ENCODE peak calls at places on chromosomes 12 and 14, in ten cellular contexts. One of them, this sample, is unnamed.

GRCh38 chr12:115599251-115599811 is 678.2 kb downstream of the MED13L start:
- DNase-seq in AG04449: no peak
- DNase-seq in foreskin fibroblast: no peak
- DNase-seq in dorsolateral prefrontal cortex: no peak
- DNase-seq in fibroblast of lung: peak
- DNase-seq in AG09309: no peak
- DNase-seq in tibial artery: no peak
- DNase-seq in left ventricle myocardium inferior: peak
- DNase-seq in ovary: peak
- DNase-seq in HepG2: no peak
- DNase-seq in this sample: no peak

GRCh38 chr14:104634031-104634760 is 29.6 kb upstream of the TMEM179 start:
- DNase-seq in AG04449: no peak
- DNase-seq in foreskin fibroblast: no peak
- DNase-seq in dorsolateral prefrontal cortex: no peak
- DNase-seq in fibroblast of lung: no peak
- DNase-seq in AG09309: no peak
- DNase-seq in tibial artery: no peak
- DNase-seq in left ventricle myocardium inferior: no peak
- DNase-seq in ovary: no peak
- DNase-seq in HepG2: no peak
- DNase-seq in this sample: no peak

GRCh38 chr14:64724578-64724930 is 20.3 kb downstream of the PLEKHG3 start:
- DNase-seq in AG04449: no peak
- DNase-seq in foreskin fibroblast: no peak
- DNase-seq in dorsolateral prefrontal cortex: no peak
- DNase-seq in fibroblast of lung: no peak
- DNase-seq in AG09309: no peak
- DNase-seq in tibial artery: peak
- DNase-seq in left ventricle myocardium inferior: peak
- DNase-seq in ovary: no peak
- DNase-seq in HepG2: no peak
- DNase-seq in this sample: no peak

GRCh38 chr14:53217283-53217994 is 64.3 kb upstream of the DDHD1 start:
- DNase-seq in AG04449: no peak
- DNase-seq in foreskin fibroblast: peak
- DNase-seq in dorsolateral prefrontal cortex: no peak
- DNase-seq in fibroblast of lung: peak
- DNase-seq in AG09309: no peak
- DNase-seq in tibial artery: peak
- DNase-seq in left ventricle myocardium inferior: peak
- DNase-seq in ovary: peak
- DNase-seq in HepG2: peak
- DNase-seq in this sample: peak

GRCh38 chr12:117384735-117385134 is 23.3 kb upstream of the NOS1 start:
- DNase-seq in AG04449: no peak
- DNase-seq in foreskin fibroblast: no peak
- DNase-seq in dorsolateral prefrontal cortex: no peak
- DNase-seq in fibroblast of lung: no peak
- DNase-seq in AG09309: no peak
- DNase-seq in tibial artery: no peak
- DNase-seq in left ventricle myocardium inferior: no peak
- DNase-seq in ovary: no peak
- DNase-seq in HepG2: no peak
- DNase-seq in this sample: no peak

GRCh38 chr14:32938719-32939253 is at the start of gene NPAS3:
- DNase-seq in AG04449: no peak
- DNase-seq in foreskin fibroblast: no peak
- DNase-seq in dorsolateral prefrontal cortex: no peak
- DNase-seq in fibroblast of lung: peak
- DNase-seq in AG09309: no peak
- DNase-seq in tibial artery: peak
- DNase-seq in left ventricle myocardium inferior: peak
- DNase-seq in ovary: no peak
- DNase-seq in HepG2: no peak
- DNase-seq in this sample: peak

GRCh38 chr12:33832900-33833299 is 189.4 kb upstream of the ALG10 start:
- DNase-seq in AG04449: no peak
- DNase-seq in foreskin fibroblast: no peak
- DNase-seq in dorsolateral prefrontal cortex: no peak
- DNase-seq in fibroblast of lung: no peak
- DNase-seq in AG09309: no peak
- DNase-seq in tibial artery: no peak
- DNase-seq in left ventricle myocardium inferior: no peak
- DNase-seq in ovary: no peak
- DNase-seq in HepG2: no peak
- DNase-seq in this sample: no peak

GRCh38 chr14:68653108-68653507 is 139.8 kb downstream of the ZFP36L1 start:
- DNase-seq in AG04449: no peak
- DNase-seq in foreskin fibroblast: no peak
- DNase-seq in dorsolateral prefrontal cortex: no peak
- DNase-seq in fibroblast of lung: no peak
- DNase-seq in AG09309: no peak
- DNase-seq in tibial artery: peak
- DNase-seq in left ventricle myocardium inferior: no peak
- DNase-seq in ovary: no peak
- DNase-seq in HepG2: no peak
- DNase-seq in this sample: no peak

GRCh38 chr12:2382391-2383155 is 329.8 kb downstream of the CACNA1C start:
- DNase-seq in AG04449: no peak
- DNase-seq in foreskin fibroblast: no peak
- DNase-seq in dorsolateral prefrontal cortex: no peak
- DNase-seq in fibroblast of lung: no peak
- DNase-seq in AG09309: no peak
- DNase-seq in tibial artery: no peak
- DNase-seq in left ventricle myocardium inferior: no peak
- DNase-seq in ovary: no peak
- DNase-seq in HepG2: no peak
- DNase-seq in this sample: no peak

GRCh38 chr12:104370989-104371870 is 67.7 kb downstream of the EID3 start:
- DNase-seq in AG04449: no peak
- DNase-seq in foreskin fibroblast: peak
- DNase-seq in dorsolateral prefrontal cortex: no peak
- DNase-seq in fibroblast of lung: peak
- DNase-seq in AG09309: no peak
- DNase-seq in tibial artery: no peak
- DNase-seq in left ventricle myocardium inferior: no peak
- DNase-seq in ovary: no peak
- DNase-seq in HepG2: no peak
- DNase-seq in this sample: no peak

GRCh38 chr12:116861331-116861730 is 19.9 kb downstream of the HRK start:
- DNase-seq in AG04449: peak
- DNase-seq in foreskin fibroblast: peak
- DNase-seq in dorsolateral prefrontal cortex: peak
- DNase-seq in fibroblast of lung: peak
- DNase-seq in AG09309: peak
- DNase-seq in tibial artery: peak
- DNase-seq in left ventricle myocardium inferior: peak
- DNase-seq in ovary: peak
- DNase-seq in HepG2: no peak
- DNase-seq in this sample: peak

GRCh38 chr12:47397664-47398281 is 308.1 kb downstream of the RPAP3 start:
- DNase-seq in AG04449: no peak
- DNase-seq in foreskin fibroblast: peak
- DNase-seq in dorsolateral prefrontal cortex: no peak
- DNase-seq in fibroblast of lung: peak
- DNase-seq in AG09309: peak
- DNase-seq in tibial artery: no peak
- DNase-seq in left ventricle myocardium inferior: no peak
- DNase-seq in ovary: no peak
- DNase-seq in HepG2: peak
- DNase-seq in this sample: peak

GRCh38 chr14:57066887-57067513 is 201.7 kb downstream of the EXOC5 start:
- DNase-seq in AG04449: no peak
- DNase-seq in foreskin fibroblast: no peak
- DNase-seq in dorsolateral prefrontal cortex: peak
- DNase-seq in fibroblast of lung: peak
- DNase-seq in AG09309: no peak
- DNase-seq in tibial artery: no peak
- DNase-seq in left ventricle myocardium inferior: no peak
- DNase-seq in ovary: no peak
- DNase-seq in HepG2: peak
- DNase-seq in this sample: peak

DNA sequence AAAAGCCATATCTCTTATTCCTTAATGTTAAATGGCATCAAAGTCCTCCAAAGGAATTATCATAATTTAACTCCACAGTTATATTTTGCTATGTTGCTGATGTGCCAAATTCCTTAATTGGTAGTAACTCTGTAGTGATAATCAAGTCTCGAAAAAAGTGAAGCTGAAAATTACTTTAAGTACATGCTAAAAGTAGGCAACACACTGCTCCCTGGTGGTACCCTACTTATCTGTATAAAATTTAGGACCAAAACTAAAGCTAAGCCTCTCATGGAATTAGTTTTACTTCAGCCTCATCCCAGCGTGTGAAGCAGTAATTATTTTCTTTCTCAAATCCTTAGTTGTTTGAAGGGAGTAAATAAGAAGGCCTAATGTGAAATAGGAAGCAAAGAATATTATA is 132.8 kb downstream of the TTLL5 start:
- DNase-seq in AG04449: no peak
- DNase-seq in foreskin fibroblast: no peak
- DNase-seq in dorsolateral prefrontal cortex: no peak
- DNase-seq in fibroblast of lung: no peak
- DNase-seq in AG09309: peak
- DNase-seq in tibial artery: no peak
- DNase-seq in left ventricle myocardium inferior: no peak
- DNase-seq in ovary: no peak
- DNase-seq in HepG2: no peak
- DNase-seq in this sample: no peak
- TF ChIP-seq CTCF in AG04449: no peak
- TF ChIP-seq CTCF in foreskin fibroblast: peak
- TF ChIP-seq CTCF in dorsolateral prefrontal cortex: peak
- TF ChIP-seq CTCF in fibroblast of lung: peak
- TF ChIP-seq CTCF in AG09309: peak
- TF ChIP-seq CTCF in tibial artery: peak
- TF ChIP-seq CTCF in left ventricle myocardium inferior: peak
- TF ChIP-seq CTCF in ovary: no peak
- TF ChIP-seq CTCF in HepG2: no peak
- TF ChIP-seq CTCF in this sample: no peak

DNA sequence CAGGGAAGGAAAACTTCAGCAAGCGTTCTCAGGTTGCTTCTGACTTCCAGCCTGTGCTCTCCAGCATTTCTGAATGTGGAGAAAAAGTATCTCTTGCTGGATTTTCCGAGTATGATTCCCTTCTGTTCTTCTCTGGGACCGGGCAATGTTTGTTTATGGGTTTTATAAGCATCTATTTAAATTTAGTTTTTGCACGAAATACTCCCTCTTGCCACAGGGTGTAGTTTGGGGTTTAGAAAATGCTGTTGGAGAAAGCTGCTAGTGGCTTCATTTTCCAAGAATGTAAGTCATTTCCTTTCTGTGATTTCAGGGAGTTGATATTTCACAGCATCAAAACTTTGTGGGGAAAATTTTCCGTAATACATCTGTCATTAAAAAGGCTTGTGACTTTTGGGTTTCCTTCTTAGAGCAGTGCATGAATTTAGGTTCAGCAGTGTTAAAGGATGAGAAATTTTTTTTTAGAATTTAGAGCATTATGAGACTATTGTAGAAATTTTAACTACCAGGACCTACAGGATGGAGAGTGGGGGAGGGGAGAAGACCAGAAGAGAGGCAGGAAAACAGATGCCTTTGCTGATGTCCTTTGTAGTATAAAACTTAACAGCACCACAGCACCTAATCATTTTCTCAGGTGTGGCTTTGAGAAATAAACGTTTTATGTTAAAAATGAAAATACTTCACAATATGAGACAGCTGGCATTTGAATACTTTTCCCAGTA is 1.5 kb downstream of the FRMD6 start:
- DNase-seq in AG04449: no peak
- DNase-seq in foreskin fibroblast: peak
- DNase-seq in dorsolateral prefrontal cortex: no peak
- DNase-seq in fibroblast of lung: peak
- DNase-seq in AG09309: no peak
- DNase-seq in tibial artery: no peak
- DNase-seq in left ventricle myocardium inferior: no peak
- DNase-seq in ovary: no peak
- DNase-seq in HepG2: no peak
- DNase-seq in this sample: peak
- TF ChIP-seq CTCF in AG04449: no peak
- TF ChIP-seq CTCF in foreskin fibroblast: peak
- TF ChIP-seq CTCF in dorsolateral prefrontal cortex: peak
- TF ChIP-seq CTCF in fibroblast of lung: peak
- TF ChIP-seq CTCF in AG09309: no peak
- TF ChIP-seq CTCF in tibial artery: peak
- TF ChIP-seq CTCF in left ventricle myocardium inferior: peak
- TF ChIP-seq CTCF in ovary: peak
- TF ChIP-seq CTCF in HepG2: no peak
- TF ChIP-seq CTCF in this sample: no peak

GRCh38 chr12:76080017-76080728 is 4.3 kb downstream of the NAP1L1 start:
- DNase-seq in AG04449: no peak
- DNase-seq in foreskin fibroblast: no peak
- DNase-seq in dorsolateral prefrontal cortex: no peak
- DNase-seq in fibroblast of lung: peak
- DNase-seq in AG09309: no peak
- DNase-seq in tibial artery: no peak
- DNase-seq in left ventricle myocardium inferior: no peak
- DNase-seq in ovary: no peak
- DNase-seq in HepG2: peak
- DNase-seq in this sample: no peak

GRCh38 chr12:76081909-76082308 is 2.6 kb downstream of the NAP1L1 start:
- DNase-seq in AG04449: no peak
- DNase-seq in foreskin fibroblast: no peak
- DNase-seq in dorsolateral prefrontal cortex: no peak
- DNase-seq in fibroblast of lung: no peak
- DNase-seq in AG09309: no peak
- DNase-seq in tibial artery: no peak
- DNase-seq in left ventricle myocardium inferior: no peak
- DNase-seq in ovary: no peak
- DNase-seq in HepG2: no peak
- DNase-seq in this sample: no peak

GRCh38 chr12:76083246-76083735 is 1.2 kb downstream of the NAP1L1 start:
- DNase-seq in AG04449: no peak
- DNase-seq in foreskin fibroblast: no peak
- DNase-seq in dorsolateral prefrontal cortex: no peak
- DNase-seq in fibroblast of lung: no peak
- DNase-seq in AG09309: no peak
- DNase-seq in tibial artery: no peak
- DNase-seq in left ventricle myocardium inferior: no peak
- DNase-seq in ovary: no peak
- DNase-seq in HepG2: no peak
- DNase-seq in this sample: no peak

GRCh38 chr12:76078748-76079147 is 5.7 kb downstream of the NAP1L1 start:
- DNase-seq in AG04449: no peak
- DNase-seq in foreskin fibroblast: no peak
- DNase-seq in dorsolateral prefrontal cortex: no peak
- DNase-seq in fibroblast of lung: no peak
- DNase-seq in AG09309: no peak
- DNase-seq in tibial artery: no peak
- DNase-seq in left ventricle myocardium inferior: no peak
- DNase-seq in ovary: no peak
- DNase-seq in HepG2: no peak
- DNase-seq in this sample: no peak

GRCh38 chr12:76080729-76081415 is 3.6 kb downstream of the NAP1L1 start:
- DNase-seq in AG04449: no peak
- DNase-seq in foreskin fibroblast: no peak
- DNase-seq in dorsolateral prefrontal cortex: no peak
- DNase-seq in fibroblast of lung: peak
- DNase-seq in AG09309: no peak
- DNase-seq in tibial artery: no peak
- DNase-seq in left ventricle myocardium inferior: no peak
- DNase-seq in ovary: no peak
- DNase-seq in HepG2: peak
- DNase-seq in this sample: no peak
- TF ChIP-seq CTCF in AG04449: peak
- TF ChIP-seq CTCF in foreskin fibroblast: peak
- TF ChIP-seq CTCF in dorsolateral prefrontal cortex: no peak
- TF ChIP-seq CTCF in fibroblast of lung: no peak
- TF ChIP-seq CTCF in AG09309: peak
- TF ChIP-seq CTCF in tibial artery: no peak
- TF ChIP-seq CTCF in left ventricle myocardium inferior: no peak
- TF ChIP-seq CTCF in ovary: no peak
- TF ChIP-seq CTCF in HepG2: peak
- TF ChIP-seq CTCF in this sample: peak

GRCh38 chr14:78029471-78030372 is 140.5 kb upstream of the NRXN3 start:
- DNase-seq in AG04449: no peak
- DNase-seq in foreskin fibroblast: no peak
- DNase-seq in dorsolateral prefrontal cortex: peak
- DNase-seq in fibroblast of lung: no peak
- DNase-seq in AG09309: no peak
- DNase-seq in tibial artery: no peak
- DNase-seq in left ventricle myocardium inferior: no peak
- DNase-seq in ovary: no peak
- DNase-seq in HepG2: no peak
- DNase-seq in this sample: no peak
- TF ChIP-seq CTCF in AG04449: peak
- TF ChIP-seq CTCF in foreskin fibroblast: peak
- TF ChIP-seq CTCF in dorsolateral prefrontal cortex: peak
- TF ChIP-seq CTCF in fibroblast of lung: peak
- TF ChIP-seq CTCF in AG09309: peak
- TF ChIP-seq CTCF in tibial artery: no peak
- TF ChIP-seq CTCF in left ventricle myocardium inferior: no peak
- TF ChIP-seq CTCF in ovary: no peak
- TF ChIP-seq CTCF in HepG2: peak
- TF ChIP-seq CTCF in this sample: no peak

This sample was measured in GM13977.